ENCODE peak calls at places on chromosomes 7 and 10, in nine cellular contexts. C is HCT116, B is breast epithelium, T is Peyer's patch, X is A549, H is heart left ventricle, J is upper lobe of left lung, Z is NB4, E is testis. O is an unnamed sample.
A peak's percentile ranks its signal among the peaks of the same experiment; 100 is the strongest.

GRCh38 chr7:92246363-92247101 is 758 bp downstream of the ANKIB1 start:
- DNase-seq in C (no peak), B (no peak), T (peak; percentile 53), X (peak; percentile 14), H (peak; percentile 33), J (no peak), Z (no peak), E (peak; percentile 63), O (peak; percentile 19)

GRCh38 chr7:158125721-158126120 is 461.9 kb downstream of the PTPRN2 start:
- DNase-seq in C (no peak), B (no peak), T (peak; percentile 39), X (no peak), H (no peak), J (no peak), Z (no peak), E (no peak), O (no peak)

GRCh38 chr7:131111-132094 is 61.0 kb upstream of the FAM20C start:
- DNase-seq in C (no peak), B (no peak), T (peak; percentile 60), X (no peak), H (peak; percentile 72), J (peak; percentile 54), Z (no peak), E (peak; percentile 78), O (no peak)

GRCh38 chr10:7505196-7505595 is 94.4 kb upstream of the SFMBT2 start:
- DNase-seq in C (no peak), B (no peak), T (no peak), X (no peak), H (no peak), J (no peak), Z (no peak), E (no peak), O (no peak)

GRCh38 chr10:132397036-132397541 is at the start of gene PWWP2B:
- DNase-seq in C (no peak), B (no peak), T (peak; percentile 82), X (no peak), H (peak; percentile 55), J (peak; percentile 96), Z (peak; percentile 55), E (no peak), O (no peak)

GRCh38 chr7:69803699-69804516 is 205.6 kb downstream of the AUTS2 start:
- DNase-seq in C (no peak), B (no peak), T (no peak), X (no peak), H (no peak), J (no peak), Z (no peak), E (no peak), O (no peak)

GRCh38 chr7:143367972-143368371 is 5.5 kb upstream of the FAM131B start:
- DNase-seq in C (peak; percentile 61), B (peak; percentile 79), T (peak; percentile 93), X (peak; percentile 58), H (no peak), J (no peak), Z (no peak), E (no peak), O (peak; percentile 93)

GRCh38 chr10:86700851-86701617 is 32.7 kb downstream of the LDB3 start:
- DNase-seq in C (no peak), B (no peak), T (no peak), X (no peak), H (no peak), J (no peak), Z (no peak), E (no peak), O (no peak)

GRCh38 chr10:22693860-22694259 is 20.5 kb downstream of the PIP4K2A start:
- DNase-seq in C (no peak), B (no peak), T (no peak), X (no peak), H (no peak), J (no peak), Z (no peak), E (no peak), O (no peak)

GRCh38 chr10:30092151-30092790 is 32.9 kb upstream of the JCAD start:
- DNase-seq in C (peak; percentile 29), B (no peak), T (no peak), X (no peak), H (no peak), J (no peak), Z (peak; percentile 35), E (no peak), O (peak; percentile 35)

GRCh38 chr10:71912431-71912830 is 51.8 kb upstream of the CHST3 start:
- DNase-seq in C (no peak), B (no peak), T (no peak), X (peak; percentile 35), H (no peak), J (no peak), Z (no peak), E (no peak), O (peak; percentile 42)

GRCh38 chr10:73413108-73413527 is 740 bp downstream of the ANXA7 start:
- DNase-seq in C (peak; percentile 51), B (peak; percentile 57), T (peak; percentile 70), X (peak; percentile 80), H (no peak), J (no peak), Z (peak; percentile 69), E (peak; percentile 47), O (peak; percentile 36)

GRCh38 chr10:96044686-96045085 is 1.3 kb downstream of the CCNJ start:
- DNase-seq in C (no peak), B (no peak), T (no peak), X (no peak), H (no peak), J (no peak), Z (peak; percentile 79), E (no peak), O (no peak)

GRCh38 chr10:96043895-96044580 is 655 bp downstream of the CCNJ start:
- DNase-seq in C (no peak), B (peak; percentile 57), T (peak; percentile 64), X (peak; percentile 40), H (peak; percentile 52), J (peak; percentile 93), Z (peak; percentile 85), E (peak; percentile 67), O (peak; percentile 43)

GRCh38 chr10:96041146-96041545 is 2.2 kb upstream of the CCNJ start:
- DNase-seq in C (no peak), B (no peak), T (no peak), X (no peak), H (no peak), J (no peak), Z (no peak), E (no peak), O (no peak)

GRCh38 chr10:96046546-96046945 is 3.2 kb downstream of the CCNJ start:
- DNase-seq in C (no peak), B (no peak), T (no peak), X (no peak), H (no peak), J (no peak), Z (no peak), E (no peak), O (no peak)

GRCh38 chr10:96043157-96043894 is at the start of gene CCNJ:
- DNase-seq in C (peak; percentile 77), B (peak; percentile 84), T (peak; percentile 95), X (peak; percentile 91), H (peak; percentile 89), J (peak; percentile 98), Z (peak; percentile 95), E (peak; percentile 92), O (peak; percentile 93)
- TF ChIP-seq POLR2A in C (peak; percentile 80), B (no peak), T (peak; percentile 84), X (peak; percentile 75), H (peak; percentile 84), J (peak; percentile 91), Z (peak; percentile 89), E (no peak), O (peak; percentile 70)

GRCh38 chr10:99927719-99928280 is 81.9 kb downstream of the DNMBP start:
- DNase-seq in C (no peak), B (no peak), T (no peak), X (peak; percentile 36), H (no peak), J (no peak), Z (peak; percentile 8), E (no peak), O (no peak)
- TF ChIP-seq POLR2A in C (no peak), B (no peak), T (peak; percentile 80), X (no peak), H (no peak), J (no peak), Z (no peak), E (no peak), O (no peak)

GRCh38 chr10:3776796-3777571 is 8.0 kb downstream of the KLF6 start:
- DNase-seq in C (peak; percentile 59), B (no peak), T (peak; percentile 67), X (peak; percentile 75), H (peak; percentile 61), J (no peak), Z (no peak), E (peak; percentile 28), O (no peak)

GRCh38 chr10:3774018-3774813 is 10.8 kb downstream of the KLF6 start:
- DNase-seq in C (no peak), B (no peak), T (peak; percentile 50), X (no peak), H (no peak), J (no peak), Z (no peak), E (no peak), O (no peak)

GRCh38 chr10:3777876-3778707 is 6.9 kb downstream of the KLF6 start:
- DNase-seq in C (no peak), B (no peak), T (peak; percentile 24), X (no peak), H (no peak), J (no peak), Z (no peak), E (no peak), O (no peak)

GRCh38 chr10:3774814-3775670 is 10.0 kb downstream of the KLF6 start:
- DNase-seq in C (peak; percentile 68), B (no peak), T (peak; percentile 58), X (peak; percentile 74), H (peak; percentile 68), J (no peak), Z (peak; percentile 34), E (no peak), O (no peak)

DNA sequence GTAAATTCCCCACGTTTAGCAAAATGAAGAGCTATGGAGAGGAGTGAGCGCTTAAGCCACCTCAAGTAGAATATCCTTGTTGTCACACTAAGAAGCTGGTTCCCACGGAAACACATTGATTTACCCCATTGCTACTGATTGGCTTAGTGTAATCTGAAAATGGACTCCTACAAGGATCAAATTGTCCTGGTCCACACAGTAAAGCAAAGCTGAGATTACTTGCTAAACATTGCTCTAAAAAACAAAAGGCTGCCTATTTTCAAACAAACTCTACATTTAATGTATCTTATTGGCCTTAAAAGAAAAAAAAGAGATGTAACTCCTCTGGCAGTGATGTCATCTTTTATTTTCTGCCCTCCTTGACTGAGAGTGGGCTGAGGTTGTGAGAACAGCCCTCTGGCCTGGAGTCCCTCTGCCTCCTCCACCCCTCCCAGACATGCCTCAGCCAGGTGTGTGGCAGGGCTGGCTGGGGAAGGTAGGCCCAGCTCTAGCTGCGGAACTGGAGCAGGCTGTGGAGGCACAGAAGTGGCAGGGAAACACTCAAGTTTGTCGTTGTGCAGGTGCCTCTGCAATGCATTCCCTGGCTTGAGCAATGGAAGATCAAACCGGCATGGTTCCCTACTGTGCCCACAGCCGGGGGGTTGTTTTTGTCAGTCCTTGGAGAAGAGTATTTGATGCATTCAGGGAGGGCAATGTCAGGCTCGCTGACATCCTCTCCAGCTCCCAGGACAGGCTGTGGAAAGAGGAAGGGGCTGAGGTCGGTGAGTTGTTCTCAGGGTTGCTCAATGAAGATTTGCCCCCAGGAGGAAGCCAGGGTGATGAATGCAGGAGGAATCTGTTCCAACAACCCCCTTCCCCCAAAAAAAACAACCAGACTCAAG is 9.1 kb downstream of the KLF6 start:
- DNase-seq in C (peak; percentile 55), B (no peak), T (peak; percentile 55), X (peak; percentile 47), H (no peak), J (no peak), Z (peak; percentile 80), E (no peak), O (no peak)
- TF ChIP-seq POLR2A in C (no peak), B (no peak), T (no peak), X (no peak), H (peak; percentile 19), J (peak; percentile 55), Z (no peak), E (no peak), O (no peak)

GRCh38 chr7:17466201-17466600 is 167.7 kb downstream of the AHR start:
- DNase-seq in C (no peak), B (no peak), T (no peak), X (no peak), H (no peak), J (no peak), Z (no peak), E (no peak), O (no peak)
- TF ChIP-seq POLR2A in C (no peak), B (no peak), T (no peak), X (no peak), H (no peak), J (no peak), Z (no peak), E (no peak), O (no peak)

O was measured in H54.